ENCODE peak calls at places on chromosomes 13 and 19, in eight cellular contexts. Y, S, V, E, U, C, T and P are unnamed samples.

GRCh38 chr19:4474504-4475136 is 2.5 kb downstream of the HDGFL2 start:
- DNase-seq in E (peak), C (no peak), T (peak), S (peak), U (no peak), Y (no peak), V (no peak), P (no peak)

GRCh38 chr13:64305246-64305645 is 2889.6 kb upstream of the PCDH20 start:
- DNase-seq in E (no peak), T (peak), C (no peak), V (no peak), U (no peak), S (no peak), Y (no peak), P (no peak)

GRCh38 chr19:23913931-23914330 is 755 bp upstream of the ZNF726 start:
- DNase-seq in S (no peak), E (no peak), V (no peak), C (no peak), U (no peak), Y (no peak), T (no peak), P (no peak)

GRCh38 chr19:4362871-4363545 is 19.6 kb downstream of the MPND start:
- DNase-seq in V (no peak), S (no peak), C (no peak), U (no peak), E (no peak), T (no peak), Y (no peak), P (no peak)

GRCh38 chr13:57595775-57596174 is 35.8 kb upstream of the PCDH17 start:
- DNase-seq in S (no peak), Y (no peak), T (no peak), V (no peak), E (no peak), C (no peak), U (no peak), P (no peak)

GRCh38 chr13:109869312-109870237 is 83.2 kb upstream of the IRS2 start:
- DNase-seq in U (peak), E (no peak), Y (peak), T (peak), S (peak), C (no peak), V (no peak), P (no peak)

GRCh38 chr19:28028881-28029280 is 1184.1 kb downstream of the UQCRFS1 start:
- DNase-seq in Y (no peak), E (no peak), S (no peak), C (no peak), T (no peak), V (no peak), U (no peak), P (no peak)

GRCh38 chr13:29893438-29893837 is 43.0 kb upstream of the UBL3 start:
- DNase-seq in U (no peak), Y (no peak), V (no peak), T (peak), S (no peak), E (no peak), C (no peak), P (no peak)

GRCh38 chr19:54188224-54188871 is 1.0 kb downstream of the MBOAT7 start:
- DNase-seq in U (no peak), V (no peak), E (peak), T (peak), C (no peak), S (no peak), Y (no peak), P (no peak)

GRCh38 chr13:112859817-112860190 is 109.2 kb upstream of the MCF2L start:
- DNase-seq in C (no peak), S (no peak), E (no peak), T (peak), Y (peak), U (no peak), V (no peak), P (no peak)

GRCh38 chr19:29834991-29835390 is 23.2 kb downstream of the CCNE1 start:
- DNase-seq in Y (no peak), T (no peak), C (no peak), E (no peak), S (no peak), U (no peak), V (no peak), P (no peak)

GRCh38 chr13:60797112-60797511 is 400.1 kb downstream of the TDRD3 start:
- DNase-seq in U (no peak), E (no peak), V (no peak), S (no peak), C (no peak), T (no peak), Y (no peak), P (no peak)

GRCh38 chr19:21749090-21749489 is 18.3 kb downstream of the ZNF100 start:
- DNase-seq in S (no peak), U (no peak), C (no peak), V (no peak), E (no peak), T (peak), Y (no peak), P (no peak)

GRCh38 chr19:41233748-41234240 is 14.8 kb downstream of the AXL start:
- DNase-seq in U (no peak), Y (peak), T (no peak), C (peak), E (no peak), V (no peak), S (no peak), P (no peak)

GRCh38 chr13:114065141-114065925 is 67.1 kb downstream of the RASA3 start:
- DNase-seq in T (peak), S (peak), V (peak), Y (peak), E (peak), U (peak), C (peak), P (no peak)

GRCh38 chr13:28316129-28316528 is 177.8 kb downstream of the PAN3 start:
- DNase-seq in S (no peak), T (no peak), V (no peak), U (no peak), C (no peak), Y (no peak), E (peak), P (no peak)

GRCh38 chr13:21871919-21872318 is 201.0 kb downstream of the FGF9 start:
- DNase-seq in V (no peak), U (no peak), E (no peak), T (no peak), C (no peak), S (no peak), Y (no peak), P (no peak)

GRCh38 chr13:51827254-51827653 is 17.7 kb downstream of the TMEM272 start:
- DNase-seq in E (no peak), S (no peak), V (no peak), T (no peak), U (no peak), Y (no peak), C (peak), P (no peak)

GRCh38 chr19:1076951-1077350 is 10.0 kb downstream of the ARHGAP45 start:
- DNase-seq in T (no peak), Y (peak), V (peak), E (no peak), C (no peak), S (peak), U (peak), P (no peak)

GRCh38 chr13:40447857-40448256 is 218.6 kb downstream of the FOXO1 start:
- DNase-seq in U (no peak), Y (no peak), C (no peak), E (no peak), S (no peak), T (no peak), V (no peak), P (no peak)

GRCh38 chr19:19956431-19957075 is 55.8 kb downstream of the ZNF93 start:
- DNase-seq in U (no peak), Y (no peak), C (no peak), T (no peak), E (no peak), S (no peak), V (no peak), P (no peak)

GRCh38 chr13:40536443-40537113 is 129.9 kb downstream of the FOXO1 start:
- DNase-seq in V (no peak), T (no peak), Y (no peak), U (no peak), E (peak), S (no peak), C (no peak), P (no peak)

GRCh38 chr13:94712287-94712811 is at the start of gene SOX21:
- DNase-seq in U (no peak), C (no peak), E (no peak), V (no peak), Y (no peak), T (no peak), S (no peak), P (no peak)

GRCh38 chr13:26919311-26919710 is 158.7 kb upstream of the GPR12 start:
- DNase-seq in U (no peak), T (no peak), S (no peak), E (no peak), Y (no peak), V (no peak), C (no peak), P (no peak)

GRCh38 chr19:14004619-14005380 is 1.3 kb downstream of the RFX1 start:
- DNase-seq in E (peak), T (no peak), S (peak), C (peak), U (peak), V (no peak), Y (peak), P (no peak)

GRCh38 chr13:46728777-46729176 is 68.2 kb downstream of the ESD start:
- DNase-seq in Y (no peak), E (no peak), U (no peak), S (no peak), C (peak), T (no peak), V (no peak), P (no peak)
- TF ChIP-seq CTCF in Y (no peak), E (no peak), U (no peak), S (no peak), C (no peak), T (peak), V (no peak), P (peak)

GRCh38 chr13:98484289-98485219 is 92.4 kb downstream of the STK24 start:
- DNase-seq in E (peak), S (no peak), Y (peak), C (peak), T (peak), U (peak), V (peak), P (no peak)
- TF ChIP-seq CTCF in E (no peak), S (no peak), Y (no peak), C (no peak), T (no peak), U (no peak), V (no peak), P (no peak)

DNA sequence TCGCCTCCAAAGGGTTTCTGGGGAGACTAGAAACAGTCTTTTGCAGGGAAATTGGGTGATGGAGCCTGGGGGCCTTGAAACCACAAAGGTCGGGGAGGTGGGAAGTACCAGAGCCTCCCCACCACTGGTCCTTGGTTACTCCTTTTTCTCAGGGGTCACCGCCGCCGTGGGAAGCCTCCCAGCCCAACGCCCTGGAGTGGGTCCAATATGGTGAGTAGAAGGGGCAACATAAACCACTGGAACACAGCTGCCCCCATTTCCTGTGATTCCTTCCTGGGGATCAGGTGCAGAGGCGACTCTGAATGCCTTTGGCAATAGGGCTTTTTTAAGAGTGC is 5.8 kb downstream of the PGLYRP1 start:
- DNase-seq in C (no peak), E (no peak), S (no peak), V (no peak), Y (no peak), T (no peak), U (no peak), P (no peak)
- TF ChIP-seq CTCF in C (no peak), E (no peak), S (no peak), V (peak), Y (no peak), T (no peak), U (peak), P (peak)

GRCh38 chr19:36049080-36049698 is 4.9 kb downstream of the THAP8 start:
- DNase-seq in Y (no peak), C (no peak), E (no peak), V (no peak), U (no peak), S (no peak), T (no peak), P (no peak)

GRCh38 chr19:36047835-36048234 is 6.2 kb downstream of the THAP8 start:
- DNase-seq in S (no peak), T (no peak), U (no peak), V (no peak), C (no peak), Y (no peak), E (no peak), P (no peak)

GRCh38 chr19:36051637-36052036 is 2.4 kb downstream of the THAP8 start:
- DNase-seq in V (no peak), E (no peak), Y (no peak), U (no peak), T (no peak), C (no peak), S (no peak), P (no peak)

GRCh38 chr19:36054119-36054732 is at the start of gene THAP8:
- DNase-seq in T (peak), Y (peak), C (peak), U (peak), S (peak), E (peak), V (peak), P (peak)

DNA sequence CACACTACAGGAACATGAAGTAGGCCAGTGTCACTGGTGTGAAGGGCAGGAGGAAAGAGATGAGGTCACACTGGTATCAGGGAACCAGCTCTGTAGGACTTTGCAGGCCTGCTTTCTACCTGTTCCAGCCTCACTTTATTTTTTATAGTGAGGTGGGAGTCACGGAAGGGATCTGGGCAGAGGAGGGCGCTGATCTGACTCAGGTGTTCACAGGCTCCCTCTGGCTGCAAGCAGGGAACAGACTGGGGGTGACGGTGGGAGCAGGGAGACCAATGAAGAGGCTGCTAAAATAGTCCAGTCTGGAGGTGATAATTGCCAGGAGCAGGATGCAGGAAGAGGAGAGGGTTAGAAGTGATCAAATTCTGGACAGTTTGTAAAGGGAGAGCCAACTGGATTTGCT is 2.8 kb downstream of the THAP8 start:
- DNase-seq in E (peak), C (no peak), T (no peak), U (no peak), Y (no peak), S (no peak), V (no peak), P (no peak)
- TF ChIP-seq CTCF in E (peak), C (no peak), T (peak), U (peak), Y (no peak), S (peak), V (no peak), P (no peak)

GRCh38 chr19:48967346-48968178 is 2.5 kb downstream of the FTL start:
- DNase-seq in Y (peak), S (no peak), C (peak), E (peak), T (peak), V (no peak), U (no peak), P (no peak)
- TF ChIP-seq CTCF in Y (no peak), S (no peak), C (no peak), E (no peak), T (no peak), V (no peak), U (no peak), P (no peak)

DNA sequence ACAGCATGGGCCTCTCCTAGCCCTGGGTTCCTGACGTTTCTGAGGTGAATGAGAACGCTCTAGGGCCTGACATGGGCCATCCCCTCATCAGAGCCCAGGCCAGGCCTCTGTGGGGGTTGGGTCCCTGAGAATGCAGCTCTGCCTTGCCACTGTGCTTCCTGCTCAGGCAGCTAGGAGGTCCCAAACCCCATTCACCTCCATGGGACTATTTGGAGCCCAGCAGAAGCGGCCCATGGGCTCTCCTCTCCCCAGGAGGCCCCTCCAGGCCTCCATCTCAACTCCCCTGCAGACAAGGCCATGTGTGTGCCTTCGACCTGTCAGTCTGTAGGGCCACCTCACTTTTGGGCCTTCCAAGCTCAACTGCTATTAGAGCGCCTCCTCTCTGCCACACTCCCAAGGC is 36.9 kb downstream of the ELL start:
- DNase-seq in U (no peak), E (no peak), S (no peak), Y (no peak), C (no peak), V (no peak), T (no peak), P (no peak)
- TF ChIP-seq CTCF in U (no peak), E (no peak), S (no peak), Y (no peak), C (no peak), V (no peak), T (no peak), P (no peak)